ENCODE peak calls at places on chromosome 12, in six cellular contexts. N, O, V, Y, G and S are unnamed samples.

GRCh38 chr12:46964496-46965098 is 114.8 kb upstream of the PCED1B start:
- DNase-seq in Y (no peak), N (peak; percentile 84), O (no peak), G (no peak), V (no peak), S (no peak)

GRCh38 chr12:3034067-3034750 is 43.0 kb upstream of the TSPAN9 start:
- DNase-seq in N (peak; percentile 41), Y (peak; percentile 31), G (peak; percentile 51), O (peak; percentile 66), V (peak; percentile 67), S (peak; percentile 65)

GRCh38 chr12:128165387-128165786 is 101.6 kb upstream of the TMEM132C start:
- DNase-seq in V (no peak), G (no peak), Y (no peak), N (no peak), O (no peak), S (no peak)

GRCh38 chr12:132161046-132161781 is 17.0 kb downstream of the NOC4L start:
- DNase-seq in N (peak; percentile 34), G (no peak), Y (peak; percentile 39), V (no peak), O (no peak), S (peak; percentile 8)

GRCh38 chr12:69630191-69630590 is 19.5 kb upstream of the LRRC10 start:
- DNase-seq in O (no peak), G (no peak), Y (no peak), N (no peak), V (no peak), S (no peak)

GRCh38 chr12:86349196-86349595 is 93.0 kb upstream of the MGAT4C start:
- DNase-seq in N (no peak), Y (no peak), V (no peak), O (no peak), G (no peak), S (no peak)

GRCh38 chr12:59372971-59373370 is 222.9 kb upstream of the SLC16A7 start:
- DNase-seq in Y (peak; percentile 8), O (no peak), V (no peak), G (no peak), N (peak; percentile 1), S (no peak)

GRCh38 chr12:11016937-11017336 is 5.5 kb downstream of the TAS2R19 start:
- DNase-seq in G (no peak), N (no peak), Y (no peak), O (no peak), V (no peak), S (no peak)

GRCh38 chr12:53190108-53190729 is 9.5 kb upstream of the CSAD start:
- DNase-seq in O (peak; percentile 62), G (peak; percentile 54), V (no peak), Y (peak; percentile 23), N (peak; percentile 37), S (peak; percentile 62)

GRCh38 chr12:54413284-54414190 is 5.5 kb downstream of the ITGA5 start:
- DNase-seq in N (peak; percentile 26), O (peak; percentile 55), G (no peak), Y (no peak), V (peak; percentile 68), S (peak; percentile 59)
- H3K4me3 ChIP-seq in N (no peak overlapping the region), O (no peak overlapping the region), G (peak overlapping the region; percentile 17), Y (no peak overlapping the region), V (peak overlapping the region; percentile 24), S (peak overlapping the region; percentile 76)

GRCh38 chr12:26298785-26299621 is 103.6 kb downstream of the SSPN start:
- DNase-seq in G (no peak), N (peak; percentile 88), O (no peak), V (no peak), Y (no peak), S (no peak)
- H3K27ac ChIP-seq in G (peak overlapping the region; percentile 52), N (peak overlapping the region; percentile 83), O (no peak overlapping the region), V (peak overlapping the region; percentile 66), Y (peak overlapping the region; percentile 32), S (peak overlapping the region; percentile 59)

GRCh38 chr12:29041621-29042020 is 107.5 kb upstream of the FAR2 start:
- DNase-seq in G (no peak), Y (peak; percentile 36), N (peak; percentile 86), V (no peak), O (no peak), S (no peak)
- H3K4me3 ChIP-seq in G (no peak overlapping the region), Y (peak overlapping the region; percentile 34), N (peak overlapping the region; percentile 28), V (no peak overlapping the region), O (no peak overlapping the region), S (no peak overlapping the region)

GRCh38 chr12:72012874-72013273 is 74.2 kb downstream of the TPH2 start:
- DNase-seq in N (no peak), O (no peak), V (no peak), Y (no peak), G (no peak), S (no peak)
- H3K27ac ChIP-seq in N (no peak overlapping the region), O (no peak overlapping the region), V (no peak overlapping the region), Y (no peak overlapping the region), G (no peak overlapping the region), S (no peak overlapping the region)